ENCODE peak calls at places on chromosomes 6 and 20, in four cellular contexts. L, Z, U and O are unnamed samples. For H3K36me3, the result is how much of the 10 kb centered on the place peaks cover.

GRCh38 chr6:134436281-134436815 is 118.4 kb upstream of the SGK1 start:
- DNase-seq in L (peak), Z (no peak), U (peak), O (peak)

GRCh38 chr6:7958464-7958863 is 47.9 kb upstream of the TXNDC5 start:
- DNase-seq in L (no peak), Z (no peak), U (no peak), O (no peak)

GRCh38 chr6:27541212-27541931 is 68.5 kb upstream of the ZNF184 start:
- DNase-seq in L (no peak), Z (no peak), U (peak), O (no peak)

GRCh38 chr6:37517411-37517812 is 17.7 kb upstream of the CCDC167 start:
- DNase-seq in L (no peak), Z (no peak), U (no peak), O (no peak)

GRCh38 chr6:3795836-3796395 is 44.4 kb upstream of the PXDC1 start:
- DNase-seq in L (no peak), Z (no peak), U (no peak), O (no peak)

GRCh38 chr6:15730442-15730841 is 67.6 kb upstream of the DTNBP1 start:
- DNase-seq in L (no peak), Z (no peak), U (no peak), O (no peak)

GRCh38 chr20:4972506-4973251 is 28.6 kb downstream of the SLC23A2 start:
- DNase-seq in L (no peak), Z (no peak), U (no peak), O (no peak)

GRCh38 chr6:125198285-125199009 is 44.9 kb downstream of the TPD52L1 start:
- DNase-seq in L (no peak), Z (no peak), U (no peak), O (no peak)

GRCh38 chr6:150207931-150208570 is 65.2 kb downstream of the PPP1R14C start:
- DNase-seq in L (no peak), Z (no peak), U (peak), O (no peak)

GRCh38 chr20:19067986-19068385 is 144.5 kb upstream of the SLC24A3 start:
- DNase-seq in L (no peak), Z (no peak), U (no peak), O (no peak)

GRCh38 chr6:72620866-72621242 is 1.0 kb upstream of the KCNQ5 start:
- DNase-seq in L (no peak), Z (no peak), U (no peak), O (no peak)

GRCh38 chr6:6851059-6851658 is 256.6 kb upstream of the RREB1 start:
- DNase-seq in L (peak), Z (no peak), U (peak), O (peak)

GRCh38 chr20:5481872-5482271 is 165.1 kb upstream of the PROKR2 start:
- DNase-seq in L (no peak), Z (no peak), U (no peak), O (no peak)

GRCh38 chr20:53829706-53830521 is 236.3 kb upstream of the ZNF217 start:
- DNase-seq in L (no peak), Z (no peak), U (no peak), O (no peak)

GRCh38 chr20:4829494-4830211 is 107.9 kb downstream of the PRND start:
- DNase-seq in L (peak), Z (no peak), U (no peak), O (no peak)

GRCh38 chr20:7180261-7181045 is 413.0 kb downstream of the BMP2 start:
- DNase-seq in L (no peak), Z (no peak), U (peak), O (no peak)

GRCh38 chr20:46328180-46328882 is 20.0 kb upstream of the CDH22 start:
- DNase-seq in L (no peak), Z (no peak), U (no peak), O (no peak)

GRCh38 chr6:1255646-1256365 is 56.1 kb upstream of the FOXQ1 start:
- DNase-seq in L (no peak), Z (no peak), U (no peak), O (no peak)

GRCh38 chr6:168968228-168968627 is 285.4 kb downstream of the THBS2 start:
- DNase-seq in L (peak), Z (peak), U (peak), O (no peak)

GRCh38 chr6:110528051-110528929 is 51.9 kb upstream of the SLC22A16 start:
- DNase-seq in L (peak), Z (no peak), U (peak), O (no peak)

GRCh38 chr6:163702736-163703135 is 288.2 kb downstream of the QKI start:
- DNase-seq in L (no peak), Z (no peak), U (no peak), O (no peak)

GRCh38 chr6:134689676-134690447 is 260.0 kb downstream of the ALDH8A1 start:
- DNase-seq in L (no peak), Z (no peak), U (no peak), O (no peak)

GRCh38 chr20:21521596-21522478 is 8.0 kb upstream of the NKX2-2 start:
- DNase-seq in L (no peak), Z (no peak), U (no peak), O (no peak)

GRCh38 chr20:51500936-51501335 is 41.6 kb downstream of the NFATC2 start:
- DNase-seq in L (no peak), Z (no peak), U (peak), O (no peak)

GRCh38 chr6:74574794-74575193 is 631.1 kb downstream of the COL12A1 start:
- DNase-seq in L (no peak), Z (no peak), U (no peak), O (no peak)

GRCh38 chr20:45311589-45312211 is 3.6 kb upstream of the MATN4 start:
- DNase-seq in L (peak), Z (peak), U (no peak), O (no peak)

GRCh38 chr20:24393903-24394302 is 75.5 kb upstream of the SYNDIG1 start:
- DNase-seq in L (no peak), Z (no peak), U (no peak), O (no peak)

GRCh38 chr6:80607814-80608391 is 501.4 kb downstream of the BCKDHB start:
- DNase-seq in L (no peak), Z (no peak), U (peak), O (no peak)

GRCh38 chr6:50842861-50843384 is 24.3 kb downstream of the TFAP2B start:
- DNase-seq in L (no peak), Z (no peak), U (no peak), O (no peak)

GRCh38 chr6:163404825-163405265 is 9.7 kb upstream of the QKI start:
- DNase-seq in L (peak), Z (no peak), U (no peak), O (no peak)

GRCh38 chr6:36378243-36378920 is 9.1 kb downstream of the ETV7 start:
- DNase-seq in L (no peak), Z (no peak), U (no peak), O (no peak)

GRCh38 chr6:26421259-26422144 is 18.8 kb upstream of the BTN3A3 start:
- DNase-seq in L (peak), Z (peak), U (peak), O (peak)

GRCh38 chr6:109013551-109014101 is 81.0 kb downstream of the SESN1 start:
- DNase-seq in L (no peak), Z (no peak), U (no peak), O (no peak)

GRCh38 chr6:109009761-109010612 is 84.7 kb downstream of the SESN1 start:
- DNase-seq in L (no peak), Z (no peak), U (no peak), O (no peak)

GRCh38 chr6:109019911-109020310 is 74.7 kb downstream of the SESN1 start:
- DNase-seq in L (no peak), Z (no peak), U (no peak), O (no peak)

GRCh38 chr6:109010703-109011102 is 83.9 kb downstream of the SESN1 start:
- DNase-seq in L (no peak), Z (no peak), U (no peak), O (no peak)

GRCh38 chr6:109015185-109015584 is 79.5 kb downstream of the SESN1 start:
- DNase-seq in L (no peak), Z (no peak), U (peak), O (no peak)
- H3K27ac ChIP-seq in L (peak), Z (peak), U (peak), O (no peak)

DNA sequence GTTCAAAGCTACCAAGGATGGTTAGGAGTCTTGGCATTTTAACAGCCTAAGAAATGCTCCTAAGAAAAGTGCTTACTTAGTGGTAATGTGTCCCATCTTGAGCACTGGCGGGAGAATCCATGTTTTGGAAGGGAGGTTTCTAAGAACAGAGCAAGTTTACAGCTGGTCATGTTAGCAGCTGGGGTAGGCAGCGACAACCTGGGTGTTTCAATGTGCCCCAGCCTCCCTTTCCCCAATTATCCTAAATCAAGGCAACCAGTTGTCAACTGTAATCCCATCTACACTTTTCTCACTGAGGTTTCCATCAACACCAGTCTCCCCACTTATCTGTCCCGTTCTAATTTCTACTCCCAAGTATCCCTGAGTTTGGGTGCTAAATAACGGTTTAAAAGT is 1.7 kb upstream of the JAG1 start:
- DNase-seq in L (no peak), Z (no peak), U (no peak), O (no peak)
- H3K4me3 ChIP-seq in L (peak), Z (peak), U (peak), O (peak)

GRCh38 chr20:38156280-38156679 is 8.8 kb downstream of the TGM2 start:
- DNase-seq in L (no peak), Z (no peak), U (no peak), O (no peak)
- H3K36me3 ChIP-seq in L (half or more), Z (under half), U (under half), O (under half)

GRCh38 chr6:111666812-111667211 is 61.1 kb upstream of the TRAF3IP2 start:
- DNase-seq in L (no peak), Z (no peak), U (no peak), O (no peak)
- H3K27ac ChIP-seq in L (peak), Z (no peak), U (no peak), O (peak)

GRCh38 chr20:44181611-44182010 is 5.4 kb downstream of the JPH2 start:
- DNase-seq in L (no peak), Z (no peak), U (no peak), O (no peak)

GRCh38 chr20:44183282-44183681 is 3.7 kb downstream of the JPH2 start:
- DNase-seq in L (no peak), Z (no peak), U (no peak), O (no peak)

GRCh38 chr20:44180814-44181213 is 6.2 kb downstream of the JPH2 start:
- DNase-seq in L (peak), Z (no peak), U (no peak), O (peak)

GRCh38 chr20:44182135-44182765 is 4.7 kb downstream of the JPH2 start:
- DNase-seq in L (no peak), Z (no peak), U (no peak), O (no peak)

DNA sequence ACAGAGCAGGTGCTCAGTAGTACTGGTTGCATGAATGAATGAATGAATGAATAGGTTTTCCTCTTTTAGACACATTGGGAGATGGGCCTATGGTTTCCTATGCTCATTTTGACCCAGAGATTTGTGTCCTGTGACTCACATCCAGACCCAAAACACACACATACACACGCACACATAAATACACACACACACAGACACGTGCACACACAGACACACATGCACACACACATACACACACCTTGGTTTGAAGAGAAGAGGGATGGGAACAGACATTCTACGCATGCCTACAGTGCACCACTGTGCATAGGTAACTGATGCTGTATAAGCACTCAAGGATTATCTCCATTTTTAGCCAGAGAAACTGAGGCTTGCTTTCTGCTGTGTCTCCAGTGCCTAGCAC is 4.1 kb downstream of the JPH2 start:
- DNase-seq in L (no peak), Z (no peak), U (no peak), O (no peak)
- H3K4me3 ChIP-seq in L (peak), Z (peak), U (no peak), O (peak)

DNA sequence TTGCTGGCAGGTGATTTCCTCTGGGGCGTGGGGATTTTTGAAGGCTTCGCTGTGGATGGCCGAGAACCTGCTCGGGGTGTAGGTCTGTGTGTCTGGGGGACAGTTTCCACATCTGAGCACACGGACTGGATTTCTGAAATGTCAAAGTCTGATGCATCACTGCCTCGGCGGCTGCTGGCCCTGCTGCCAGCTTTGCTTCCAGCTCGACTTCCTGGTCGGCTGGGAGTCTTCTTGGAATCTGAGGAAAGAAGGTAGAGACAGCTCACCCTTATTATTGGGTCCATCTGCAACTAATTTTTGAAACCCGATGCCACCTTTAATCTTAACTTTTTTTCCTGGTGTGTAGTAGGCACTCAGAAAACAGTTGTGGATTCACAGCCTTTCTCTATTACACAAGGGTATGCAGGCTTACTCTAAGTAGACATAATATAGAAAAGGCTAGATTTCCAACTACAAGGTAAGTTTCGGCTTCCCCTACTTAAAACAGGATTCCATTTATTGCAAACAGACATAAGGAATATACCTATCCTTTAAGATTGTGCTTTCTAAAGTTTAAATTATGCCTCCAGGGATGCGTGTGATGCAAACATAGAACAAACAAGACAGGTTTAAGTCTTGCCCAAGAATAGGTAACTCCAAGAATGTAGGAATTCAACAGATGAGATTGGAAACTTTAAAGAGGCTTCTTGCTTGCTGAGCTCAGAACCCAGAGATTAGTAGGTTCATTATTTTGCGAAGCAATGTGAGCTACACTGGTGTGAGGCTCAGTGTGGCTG is 183.5 kb downstream of the DST start:
- DNase-seq in L (no peak), Z (no peak), U (no peak), O (no peak)
- H3K36me3 ChIP-seq in L (half or more), Z (half or more), U (under half), O (under half)